ENCODE peak calls at places on chromosomes 13 and 19, in ten cellular contexts. B is B cell, Z is astrocyte of the cerebellum, C is neural crest cell, D is HFFc6, G is ovary, M is WTC11, K is kidney epithelial cell, E is cardiac fibroblast, V is lower lobe of right lung. Y is an unnamed sample.
A peak's percentile ranks its signal among the peaks of the same experiment; 100 is the strongest.

GRCh38 chr13:93496985-93497673 is 270.5 kb downstream of the GPC6 start:
- DNase-seq in G (no peak), C (no peak), M (no peak), V (no peak), B (no peak), Z (no peak), K (no peak), E (peak; percentile 26), D (no peak), Y (no peak)

GRCh38 chr13:89514534-89515312 is 1832.8 kb upstream of the MIR17HG start:
- DNase-seq in C (no peak), G (no peak), D (no peak), K (peak; percentile 39), Z (peak; percentile 59), V (no peak), B (no peak), M (peak; percentile 20), E (peak; percentile 68), Y (peak; percentile 65)

GRCh38 chr19:32189956-32190706 is 155.3 kb upstream of the ZNF507 start:
- DNase-seq in C (no peak), M (no peak), Z (no peak), V (no peak), G (no peak), B (no peak), D (no peak), E (no peak), K (no peak), Y (no peak)

GRCh38 chr13:100735494-100735893 is 60.9 kb upstream of the TMTC4 start:
- DNase-seq in K (no peak), M (no peak), C (no peak), B (no peak), G (no peak), D (no peak), V (no peak), Z (no peak), E (no peak), Y (no peak)

GRCh38 chr19:55451522-55452380 is 8.7 kb upstream of the SHISA7 start:
- DNase-seq in G (peak; percentile 47), E (no peak), D (no peak), K (no peak), Z (no peak), M (no peak), V (no peak), B (no peak), C (no peak), Y (no peak)

GRCh38 chr19:2630352-2631001 is 72.0 kb downstream of the GNG7 start:
- DNase-seq in M (no peak), G (no peak), K (no peak), D (no peak), B (no peak), Z (no peak), E (no peak), V (no peak), C (no peak), Y (no peak)

GRCh38 chr19:9878511-9879196 is 43.5 kb downstream of the PIN1 start:
- DNase-seq in Z (no peak), V (no peak), E (peak; percentile 61), D (no peak), K (no peak), M (no peak), G (no peak), C (no peak), B (no peak), Y (no peak)

GRCh38 chr13:99086149-99086868 is 108.4 kb upstream of the DOCK9 start:
- DNase-seq in G (peak; percentile 49), M (peak; percentile 49), C (peak; percentile 41), K (no peak), D (peak; percentile 56), Z (no peak), V (peak; percentile 76), B (peak; percentile 67), E (peak; percentile 54), Y (peak; percentile 49)

GRCh38 chr13:101618440-101619187 is 166.1 kb downstream of the ITGBL1 start:
- DNase-seq in K (no peak), C (no peak), V (no peak), M (no peak), Z (no peak), E (no peak), B (no peak), G (no peak), D (no peak), Y (no peak)

GRCh38 chr19:58568731-58569130 is 4.4 kb downstream of the MZF1 start:
- DNase-seq in E (no peak), K (no peak), G (peak; percentile 17), D (no peak), V (no peak), C (no peak), Z (no peak), M (no peak), B (no peak), Y (no peak)

GRCh38 chr13:113041293-113041690 is 64.3 kb upstream of the F7 start:
- DNase-seq in E (no peak), G (no peak), D (no peak), Z (no peak), B (no peak), V (no peak), K (no peak), C (no peak), M (no peak), Y (no peak)

GRCh38 chr13:20828540-20829364 is 55.0 kb upstream of the EEF1AKMT1 start:
- DNase-seq in K (no peak), C (peak; percentile 14), G (peak; percentile 31), M (no peak), V (no peak), B (peak; percentile 43), Z (peak; percentile 47), D (peak; percentile 63), E (peak; percentile 75), Y (peak; percentile 76)

GRCh38 chr13:50133277-50133953 is 118.2 kb downstream of the KCNRG start:
- DNase-seq in V (no peak), C (no peak), B (no peak), E (no peak), M (peak; percentile 59), K (no peak), D (no peak), Z (no peak), G (no peak), Y (no peak)

GRCh38 chr19:10892256-10892655 is 20.9 kb downstream of the CARM1 start:
- DNase-seq in V (no peak), C (no peak), G (no peak), Z (no peak), M (no peak), D (no peak), B (no peak), K (no peak), E (no peak), Y (no peak)

GRCh38 chr13:82867284-82867683 is 1015.0 kb downstream of the SLITRK1 start:
- DNase-seq in M (no peak), D (no peak), E (no peak), B (no peak), C (no peak), G (no peak), K (no peak), Z (no peak), V (no peak), Y (peak; percentile 30)

GRCh38 chr13:98875146-98875729 is 102.6 kb downstream of the DOCK9 start:
- DNase-seq in G (no peak), D (no peak), E (no peak), M (no peak), K (no peak), Z (no peak), B (no peak), V (no peak), C (no peak), Y (no peak)

GRCh38 chr19:44741841-44742352 is 6.6 kb upstream of the BCL3 start:
- DNase-seq in D (peak; percentile 99), V (peak; percentile 96), E (peak; percentile 100), G (peak; percentile 99), B (no peak), Z (peak; percentile 99), C (no peak), M (no peak), K (peak; percentile 99), Y (peak; percentile 100)

DNA sequence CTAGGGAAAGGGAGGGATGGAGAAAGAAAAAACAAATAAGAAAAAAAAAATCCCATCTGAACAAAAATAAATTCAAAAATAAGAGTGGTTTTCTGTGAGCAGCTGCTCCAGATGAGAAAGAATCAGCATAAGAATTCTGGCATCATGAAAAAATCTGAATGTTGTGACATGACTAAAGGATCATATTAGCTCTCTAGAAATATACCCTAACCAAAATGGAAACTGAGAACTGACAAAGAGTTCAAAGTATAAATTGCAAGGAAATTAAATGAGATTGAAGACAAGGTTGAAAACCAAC is 579.0 kb downstream of the UQCRFS1 start:
- DNase-seq in C (no peak), Z (no peak), E (no peak), M (no peak), B (no peak), G (no peak), K (no peak), D (no peak), V (no peak), Y (no peak)
- TF ChIP-seq CTCF in C (peak; percentile 4), Z (no peak), E (no peak), M (no peak), B (peak; percentile 40), G (no peak), K (no peak), D (peak; percentile 34), V (no peak), Y (no peak)

DNA sequence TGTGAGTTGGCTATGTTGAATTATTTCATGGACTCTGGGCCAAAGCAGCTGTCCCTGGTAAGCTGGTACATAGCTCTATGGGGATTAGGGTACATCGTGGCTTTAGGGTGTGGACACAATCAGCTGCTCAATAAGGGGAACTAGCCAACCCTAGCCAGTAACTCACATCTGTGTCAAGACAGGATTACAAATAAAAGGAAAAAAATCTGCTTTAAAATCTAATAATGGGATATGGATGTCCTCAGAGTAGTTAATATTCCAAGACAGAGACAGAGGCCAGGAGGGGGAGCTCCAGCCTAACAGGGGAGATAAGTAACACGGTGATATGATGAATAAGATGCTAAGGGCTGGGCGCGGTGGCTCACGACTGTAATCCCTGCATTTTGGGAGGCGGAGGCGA is 21.1 kb upstream of the ZNF766 start:
- DNase-seq in Z (no peak), E (peak; percentile 42), M (peak; percentile 72), K (no peak), C (peak; percentile 20), G (peak; percentile 58), V (peak; percentile 59), D (peak; percentile 54), B (peak; percentile 57), Y (peak; percentile 35)
- TF ChIP-seq CTCF in Z (no peak), E (peak; percentile 50), M (peak; percentile 32), K (no peak), C (peak; percentile 69), G (peak; percentile 17), V (peak; percentile 47), D (peak; percentile 78), B (peak; percentile 47), Y (peak; percentile 41)

GRCh38 chr19:45922281-45922680 is 7.7 kb upstream of the NANOS2 start:
- DNase-seq in G (no peak), V (no peak), D (no peak), Z (no peak), B (no peak), C (no peak), M (peak; percentile 61), E (no peak), K (no peak), Y (no peak)
- TF ChIP-seq CTCF in G (no peak), V (no peak), D (peak; percentile 54), Z (no peak), B (no peak), C (peak; percentile 47), M (peak; percentile 38), E (peak; percentile 28), K (peak; percentile 28), Y (no peak)

DNA sequence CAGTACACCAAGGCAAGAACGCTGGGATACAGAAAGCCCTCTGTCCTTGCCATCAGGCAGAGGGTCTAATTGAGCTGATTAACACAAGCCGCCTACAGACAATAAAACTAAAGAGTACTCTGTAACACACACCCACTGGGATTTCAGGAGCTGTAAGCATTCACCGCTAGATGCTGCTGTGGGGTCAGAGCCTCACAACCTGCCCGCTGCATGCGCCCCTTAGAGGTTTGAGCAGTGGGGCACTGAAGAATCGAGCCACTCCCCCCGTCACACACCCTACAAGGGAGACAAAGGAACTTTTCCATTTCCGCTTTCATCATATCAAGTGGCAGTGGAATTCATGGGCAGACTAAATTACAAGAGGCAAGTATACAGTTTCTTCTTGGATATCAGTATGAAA is 1080.6 kb downstream of the PCDH17 start:
- DNase-seq in D (no peak), B (no peak), C (no peak), K (no peak), V (no peak), G (no peak), M (peak; percentile 68), E (no peak), Z (no peak), Y (no peak)
- TF ChIP-seq CTCF in D (no peak), B (no peak), C (no peak), K (peak; percentile 52), V (no peak), G (no peak), M (no peak), E (no peak), Z (no peak), Y (no peak)

Y was measured in MCF 10A.